ENCODE peak calls at places on chromosomes 6 and 20, in ten cellular contexts. A is choroid plexus epithelial cell, B is GM06990, L is heart right ventricle, Q is psoas muscle, N is epithelial cell of esophagus, E is AG10803, F is Calu3, V is lower lobe of right lung, M is left ventricle myocardium inferior. S is an unnamed sample.

GRCh38 chr6:150267686-150268561 is 100.9 kb upstream of the IYD start:
- DNase-seq in E (peak), N (peak), F (no peak), V (peak), Q (peak), L (no peak), B (no peak), A (peak), M (no peak), S (no peak)

GRCh38 chr20:37315293-37316110 is 26.0 kb downstream of the MANBAL start:
- DNase-seq in A (peak), L (peak), E (peak), B (peak), N (peak), M (peak), F (no peak), Q (peak), V (no peak), S (no peak)

GRCh38 chr6:137044366-137045220 is at the start of gene IL20RA:
- DNase-seq in L (peak), E (no peak), M (peak), N (no peak), A (peak), V (peak), Q (peak), F (peak), B (peak), S (no peak)

GRCh38 chr20:34637245-34638185 is 39.4 kb downstream of the PIGU start:
- DNase-seq in E (peak), A (peak), M (no peak), V (no peak), F (no peak), Q (no peak), N (peak), B (no peak), L (no peak), S (no peak)

GRCh38 chr6:7200598-7201443 is 93.1 kb downstream of the RREB1 start:
- DNase-seq in F (peak), E (no peak), B (no peak), N (peak), Q (no peak), L (no peak), V (peak), M (no peak), A (no peak), S (no peak)

GRCh38 chr6:136607204-136607931 is 57.1 kb upstream of the MAP7 start:
- DNase-seq in E (no peak), L (no peak), A (peak), M (no peak), V (no peak), F (no peak), N (peak), B (no peak), Q (no peak), S (no peak)

GRCh38 chr20:33674294-33675126 is at the start of gene NECAB3:
- DNase-seq in E (peak), F (peak), A (peak), Q (peak), N (peak), B (peak), M (peak), L (peak), V (peak), S (peak)

GRCh38 chr6:163764565-163764964 is 350.0 kb downstream of the QKI start:
- DNase-seq in B (no peak), L (no peak), M (no peak), V (no peak), F (no peak), E (no peak), Q (no peak), N (no peak), A (peak), S (no peak)

GRCh38 chr20:11204926-11205768 is 531.3 kb upstream of the JAG1 start:
- DNase-seq in L (peak), E (peak), Q (peak), A (peak), V (peak), M (peak), N (peak), B (no peak), F (peak), S (peak)

GRCh38 chr20:44888226-44889103 is 3.0 kb downstream of the YWHAB start:
- DNase-seq in L (no peak), V (no peak), A (peak), F (peak), M (no peak), B (no peak), E (peak), Q (no peak), N (peak), S (no peak)
- TF ChIP-seq CTCF in L (no peak), V (peak), A (peak), F (peak), M (peak), B (peak), E (peak), Q (peak), N (peak), S (peak)

GRCh38 chr6:84665392-84665791 is 99.0 kb downstream of the TBX18 start:
- DNase-seq in A (peak), Q (no peak), L (no peak), N (no peak), E (no peak), M (no peak), B (no peak), F (no peak), V (no peak), S (no peak)

GRCh38 chr6:84667252-84668213 is 96.9 kb downstream of the TBX18 start:
- DNase-seq in M (no peak), E (no peak), V (no peak), Q (no peak), B (no peak), L (no peak), N (no peak), F (no peak), A (peak), S (no peak)

GRCh38 chr6:84663866-84664265 is 100.5 kb downstream of the TBX18 start:
- DNase-seq in V (no peak), M (no peak), A (no peak), L (no peak), B (no peak), Q (no peak), F (no peak), N (no peak), E (no peak), S (no peak)
- TF ChIP-seq CTCF in V (no peak), M (no peak), A (no peak), L (no peak), B (no peak), Q (no peak), F (no peak), N (no peak), E (no peak), S (no peak)

GRCh38 chr6:45226081-45226480 is 102.0 kb upstream of the RUNX2 start:
- DNase-seq in M (no peak), V (no peak), F (no peak), A (no peak), L (no peak), E (no peak), Q (no peak), B (no peak), N (no peak), S (no peak)
- TF ChIP-seq CTCF in M (no peak), V (no peak), F (no peak), A (no peak), L (no peak), E (no peak), Q (no peak), B (peak), N (no peak), S (no peak)

GRCh38 chr20:3405139-3405538 is 2.3 kb downstream of the DNAAF9 start:
- DNase-seq in L (no peak), Q (no peak), A (no peak), B (no peak), N (peak), V (no peak), E (no peak), F (no peak), M (no peak), S (no peak)

GRCh38 chr20:3408251-3408637 is 775 bp upstream of the DNAAF9 start:
- DNase-seq in B (no peak), V (no peak), M (no peak), N (no peak), E (no peak), F (no peak), L (no peak), A (no peak), Q (no peak), S (no peak)

GRCh38 chr20:3407426-3408250 is at the start of gene DNAAF9:
- DNase-seq in E (peak), F (peak), A (peak), V (peak), Q (peak), M (peak), B (peak), N (peak), L (peak), S (peak)

GRCh38 chr20:3405696-3406358 is 1.6 kb downstream of the DNAAF9 start:
- DNase-seq in Q (no peak), L (no peak), E (no peak), M (no peak), F (no peak), B (no peak), A (peak), N (no peak), V (no peak), S (no peak)

DNA sequence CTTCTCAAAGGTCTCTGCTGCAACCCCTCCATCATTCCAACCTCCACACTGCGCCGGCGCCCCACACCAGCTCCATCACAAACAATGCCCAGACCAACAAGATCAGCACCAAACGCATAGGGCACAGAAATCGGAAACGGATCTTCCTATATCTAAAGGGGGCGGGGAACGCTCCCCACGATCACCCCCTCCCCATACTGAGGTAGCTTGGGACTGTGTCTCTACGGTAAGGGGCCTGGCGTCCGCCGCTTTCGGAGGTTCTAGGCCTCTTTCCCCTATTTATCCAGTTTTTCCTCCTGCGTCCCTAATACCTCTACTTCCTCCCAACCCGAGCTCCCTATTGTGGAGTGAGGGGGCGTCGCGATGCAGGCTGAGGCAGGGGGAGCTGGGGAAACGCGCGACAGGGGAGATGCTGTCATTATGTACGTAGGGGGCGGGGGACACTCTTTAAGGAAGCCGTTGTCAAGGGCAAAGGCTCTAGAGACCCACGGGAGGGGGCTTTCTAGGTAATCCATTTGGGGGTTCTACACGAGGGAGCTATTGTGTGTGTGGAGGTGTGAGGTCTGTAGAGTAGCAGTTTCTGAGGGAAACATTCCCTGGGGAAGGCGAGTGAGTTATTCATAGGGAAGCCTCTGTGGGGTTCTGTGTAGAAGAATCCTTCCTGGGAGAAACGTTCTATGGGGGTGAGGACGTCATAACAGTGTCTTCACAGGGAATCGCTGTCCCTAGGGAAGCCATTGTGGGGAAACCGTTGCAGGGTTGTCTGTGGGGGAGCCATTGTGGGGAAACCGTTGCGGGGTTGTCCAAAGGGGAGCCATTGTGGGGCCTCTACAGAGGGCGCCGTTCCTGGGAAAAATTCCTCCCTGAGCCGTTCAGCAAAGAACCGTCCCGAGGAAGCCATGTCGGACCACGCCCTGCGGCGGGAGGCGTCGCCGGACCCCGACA is 716 bp downstream of the DNAAF9 start:
- DNase-seq in E (peak), N (peak), L (no peak), F (no peak), Q (peak), A (peak), V (peak), M (no peak), B (no peak), S (peak)
- TF ChIP-seq CTCF in E (no peak), N (no peak), L (no peak), F (peak), Q (no peak), A (peak), V (no peak), M (no peak), B (no peak), S (no peak)

GRCh38 chr20:46134716-46135115 is 16.6 kb downstream of the CD40 start:
- DNase-seq in E (no peak), F (no peak), A (no peak), L (no peak), B (no peak), V (no peak), N (no peak), M (no peak), Q (no peak), S (no peak)

GRCh38 chr20:46133886-46134654 is 16.0 kb downstream of the CD40 start:
- DNase-seq in V (no peak), N (no peak), F (no peak), L (no peak), E (no peak), B (no peak), Q (no peak), M (no peak), A (no peak), S (no peak)

GRCh38 chr20:46130534-46130933 is 12.4 kb downstream of the CD40 start:
- DNase-seq in F (no peak), M (no peak), N (no peak), B (no peak), A (no peak), Q (no peak), V (no peak), E (no peak), L (no peak), S (no peak)

GRCh38 chr20:46131396-46131795 is 13.3 kb downstream of the CD40 start:
- DNase-seq in F (no peak), V (no peak), L (no peak), N (no peak), M (no peak), E (peak), A (peak), B (no peak), Q (no peak), S (no peak)

DNA sequence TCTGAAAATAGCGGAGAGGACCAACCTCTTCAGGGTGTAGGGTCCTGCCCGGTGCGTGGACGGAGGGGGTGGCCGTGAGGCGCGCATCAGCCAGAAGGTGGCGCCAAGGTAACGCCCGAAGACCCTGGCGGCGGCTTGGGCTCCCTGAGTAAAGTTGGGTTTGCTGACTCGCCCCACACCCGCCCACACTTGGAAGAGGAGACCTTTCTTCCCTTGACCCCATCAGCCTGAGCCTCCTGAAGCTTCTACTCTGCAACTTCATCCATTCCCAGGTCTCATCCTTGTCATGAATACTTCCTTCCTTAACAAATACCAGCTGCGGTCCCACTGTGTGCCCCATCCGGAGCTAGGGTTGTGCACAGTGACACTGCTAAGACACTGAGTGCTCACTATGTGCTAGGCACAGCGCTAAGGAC is 14.6 kb downstream of the CD40 start:
- DNase-seq in F (peak), Q (peak), N (peak), V (peak), A (peak), L (peak), E (peak), B (peak), M (peak), S (peak)
- TF ChIP-seq CTCF in F (peak), Q (peak), N (peak), V (peak), A (peak), L (peak), E (peak), B (peak), M (peak), S (peak)

DNA sequence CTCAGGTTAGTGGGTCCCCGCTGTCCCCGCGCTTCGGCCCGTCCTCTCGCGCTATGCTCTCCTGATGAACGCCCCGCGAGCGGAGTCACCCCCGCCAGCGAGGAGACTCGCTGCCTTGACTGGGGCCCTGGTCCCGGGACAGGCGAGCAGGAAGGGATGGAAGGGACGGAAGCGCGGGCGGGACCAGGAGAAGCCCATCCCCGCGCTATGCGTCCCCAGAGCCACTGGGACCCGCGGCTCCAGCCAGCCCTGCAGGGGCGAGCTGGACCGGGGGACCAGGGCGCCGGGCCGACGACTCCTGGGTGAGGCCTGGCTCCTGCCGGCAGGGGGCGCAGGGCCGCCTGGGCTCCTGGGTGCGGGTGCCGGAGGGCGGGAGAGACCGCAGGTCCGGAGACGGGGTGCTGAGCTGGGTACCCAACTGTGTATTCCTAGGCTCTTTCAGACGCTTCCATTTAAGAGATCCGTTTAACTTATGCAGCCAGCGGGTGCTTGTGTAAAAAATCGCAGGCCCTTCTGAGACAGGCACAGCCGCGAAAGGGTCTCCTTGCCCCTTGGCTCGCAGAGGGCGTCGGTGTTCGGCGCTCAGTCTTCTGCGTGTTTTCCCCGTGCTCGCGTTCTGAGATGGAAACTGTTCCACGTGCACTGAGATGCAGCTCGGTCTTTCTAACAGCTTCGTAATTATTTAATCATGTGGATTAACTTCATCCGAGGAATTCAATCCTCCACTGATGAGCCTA is 580 bp upstream of the SYCP2 start:
- DNase-seq in N (peak), A (peak), E (peak), F (peak), Q (peak), B (peak), V (peak), M (peak), L (peak), S (peak)
- TF ChIP-seq CTCF in N (peak), A (peak), E (peak), F (peak), Q (peak), B (peak), V (peak), M (peak), L (peak), S (peak)

GRCh38 chr6:32845381-32845884 is 1.6 kb upstream of the PSMB8 start:
- DNase-seq in M (no peak), V (no peak), A (no peak), F (no peak), L (no peak), E (no peak), B (peak), N (no peak), Q (no peak), S (peak)

GRCh38 chr6:32842690-32843089 is 1.2 kb downstream of the PSMB8 start:
- DNase-seq in F (no peak), L (no peak), A (no peak), N (no peak), E (no peak), Q (no peak), B (no peak), M (no peak), V (no peak), S (no peak)

GRCh38 chr6:32843321-32843978 is 397 bp downstream of the PSMB8 start:
- DNase-seq in V (no peak), Q (peak), F (peak), B (no peak), E (no peak), N (no peak), L (no peak), M (no peak), A (no peak), S (no peak)

GRCh38 chr6:32844839-32845372 is 1.1 kb upstream of the PSMB8 start:
- DNase-seq in F (no peak), L (no peak), N (no peak), A (no peak), B (no peak), V (no peak), E (no peak), Q (no peak), M (no peak), S (peak)

DNA sequence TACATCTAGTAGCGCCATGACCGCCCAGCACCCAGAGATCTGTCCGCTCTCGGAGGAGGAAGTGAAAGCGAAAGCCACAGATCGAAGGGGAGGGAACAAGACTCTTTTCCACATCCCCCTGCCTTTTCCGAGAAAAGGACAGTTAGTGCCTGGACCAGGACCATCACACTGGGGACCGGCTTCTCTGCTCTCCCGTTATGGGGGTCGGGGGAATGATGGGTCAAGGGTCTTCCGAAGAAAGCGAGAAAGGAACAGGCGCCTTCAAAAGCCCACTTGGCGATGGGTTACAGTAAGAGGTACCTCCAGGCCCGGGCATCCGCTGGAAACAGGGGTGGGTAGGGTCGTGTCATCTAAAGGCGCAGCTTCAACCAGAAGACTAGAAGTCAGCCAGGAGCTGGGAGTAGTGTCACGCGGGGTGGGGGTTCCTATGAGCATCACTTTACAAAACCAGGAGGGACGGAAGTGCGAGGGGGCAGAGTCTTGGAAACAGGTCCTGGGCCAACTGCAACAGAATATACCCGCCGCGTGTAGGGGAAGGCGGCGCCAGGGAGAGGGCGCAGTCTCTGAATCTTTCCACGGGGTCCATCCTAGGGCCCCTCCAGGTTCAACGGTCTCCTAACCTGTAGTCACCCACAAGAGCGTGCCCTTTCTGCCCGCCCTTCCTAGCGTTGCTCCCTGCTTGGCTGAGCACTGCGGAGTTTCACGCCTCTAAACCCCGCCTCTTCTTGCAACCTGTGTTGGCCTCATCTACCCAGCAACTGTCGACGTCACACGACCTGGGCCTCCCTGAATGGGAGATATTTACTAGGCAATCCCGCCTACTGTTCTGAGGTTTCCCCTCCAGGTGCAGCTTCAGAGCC is at the start of gene PSMB8:
- DNase-seq in E (peak), A (peak), L (peak), B (peak), N (peak), V (peak), M (peak), Q (peak), F (peak), S (peak)
- TF ChIP-seq CTCF in E (peak), A (peak), L (peak), B (no peak), N (peak), V (peak), M (peak), Q (peak), F (no peak), S (no peak)

GRCh38 chr20:58868795-58869194 is 16.3 kb downstream of the GNAS start:
- DNase-seq in B (no peak), Q (peak), V (no peak), M (no peak), A (peak), E (no peak), F (no peak), N (peak), L (no peak), S (no peak)
- TF ChIP-seq CTCF in B (peak), Q (peak), V (peak), M (peak), A (peak), E (peak), F (no peak), N (peak), L (no peak), S (no peak)

GRCh38 chr6:17015551-17016381 is 86.1 kb upstream of the STMND1 start:
- DNase-seq in E (no peak), M (peak), L (peak), N (peak), F (peak), A (peak), B (peak), Q (no peak), V (peak), S (peak)

GRCh38 chr6:17013701-17014100 is 88.1 kb upstream of the STMND1 start:
- DNase-seq in Q (no peak), M (no peak), V (no peak), F (no peak), B (no peak), N (peak), E (peak), A (peak), L (no peak), S (no peak)

GRCh38 chr6:17011985-17012384 is 89.9 kb upstream of the STMND1 start:
- DNase-seq in N (no peak), A (no peak), F (no peak), Q (no peak), B (no peak), M (no peak), L (no peak), V (no peak), E (no peak), S (no peak)

GRCh38 chr6:17015144-17015543 is 86.7 kb upstream of the STMND1 start:
- DNase-seq in Q (no peak), N (peak), B (peak), A (peak), E (peak), M (no peak), F (no peak), V (no peak), L (no peak), S (peak)

GRCh38 chr6:17012421-17013225 is 89.2 kb upstream of the STMND1 start:
- DNase-seq in A (peak), L (no peak), M (no peak), E (peak), N (peak), B (no peak), V (no peak), Q (no peak), F (no peak), S (no peak)
- TF ChIP-seq CTCF in A (peak), L (no peak), M (peak), E (peak), N (peak), B (no peak), V (peak), Q (no peak), F (no peak), S (no peak)

S was measured in activated CD8-positive, alpha-beta T cell treated with anti-CD3 and anti-CD28 coated beads for 36 hours.